ENCODE peak calls at places on chromosomes 6 and 20, in six cellular contexts. H, E, G, O, R and W are unnamed samples.

GRCh38 chr20:51608060-51608459 is 65.5 kb upstream of the NFATC2 start:
- DNase-seq in H (no peak), E (no peak), G (no peak), O (no peak), R (no peak), W (no peak)

GRCh38 chr6:4309540-4309939 is 174.2 kb upstream of the ECI2 start:
- DNase-seq in H (no peak), E (no peak), G (no peak), O (no peak), R (no peak), W (no peak)

GRCh38 chr20:57653910-57654309 is 33.7 kb upstream of the ZBP1 start:
- DNase-seq in H (no peak), E (no peak), G (peak; percentile 6), O (no peak), R (no peak), W (no peak)

GRCh38 chr20:32574296-32575226 is 10.6 kb downstream of the NOL4L start:
- DNase-seq in H (no peak), E (peak; percentile 72), G (no peak), O (no peak), R (no peak), W (peak; percentile 51)

GRCh38 chr20:32645134-32645533 is 28.6 kb downstream of the C20orf203 start:
- DNase-seq in H (no peak), E (no peak), G (peak; percentile 35), O (no peak), R (no peak), W (no peak)

GRCh38 chr6:125257351-125257750 is 44.4 kb downstream of the HDDC2 start:
- DNase-seq in H (no peak), E (no peak), G (no peak), O (no peak), R (no peak), W (no peak)

GRCh38 chr6:18204691-18205090 is 49.5 kb downstream of the KDM1B start:
- DNase-seq in H (no peak), E (no peak), G (no peak), O (no peak), R (no peak), W (no peak)

GRCh38 chr20:58701431-58702160 is 9.0 kb downstream of the NPEPL1 start:
- DNase-seq in H (no peak), E (no peak), G (peak; percentile 7), O (no peak), R (no peak), W (no peak)

GRCh38 chr6:138371452-138371711 is 6.3 kb upstream of the SMIM28 start:
- DNase-seq in H (no peak), E (no peak), G (no peak), O (no peak), R (no peak), W (no peak)

GRCh38 chr6:47130086-47130485 is 88.0 kb upstream of the ADGRF1 start:
- DNase-seq in H (no peak), E (no peak), G (no peak), O (no peak), R (no peak), W (no peak)

GRCh38 chr6:72702421-72702820 is 80.6 kb downstream of the KCNQ5 start:
- DNase-seq in H (no peak), E (no peak), G (no peak), O (no peak), R (no peak), W (no peak)

GRCh38 chr6:72709436-72709835 is 87.6 kb downstream of the KCNQ5 start:
- DNase-seq in H (no peak), E (peak; percentile 22), G (no peak), O (no peak), R (no peak), W (no peak)

GRCh38 chr6:72703093-72703492 is 81.2 kb downstream of the KCNQ5 start:
- DNase-seq in H (no peak), E (no peak), G (no peak), O (no peak), R (no peak), W (no peak)

GRCh38 chr6:72699142-72699541 is 77.3 kb downstream of the KCNQ5 start:
- DNase-seq in H (no peak), E (no peak), G (no peak), O (no peak), R (no peak), W (no peak)

DNA sequence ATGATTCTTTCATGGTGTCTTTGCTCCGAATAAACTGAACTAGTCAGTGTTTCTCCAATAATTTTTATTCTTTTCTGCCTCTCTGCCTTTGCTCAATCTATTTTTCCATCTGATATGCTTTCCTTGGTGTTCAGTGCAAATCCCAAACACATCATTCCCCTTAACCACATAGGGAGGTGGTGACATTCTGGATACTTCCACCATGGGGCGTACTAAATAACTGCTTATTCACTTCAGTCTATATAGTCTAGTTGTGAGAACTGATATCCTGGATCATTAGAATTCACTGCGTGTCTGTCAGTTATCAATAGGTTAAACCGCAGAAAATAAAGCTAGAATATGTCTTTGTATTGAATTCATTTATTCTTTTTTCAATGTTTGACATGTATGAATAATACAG is 83.1 kb downstream of the KCNQ5 start:
- DNase-seq in H (no peak), E (no peak), G (no peak), O (no peak), R (no peak), W (no peak)
- TF ChIP-seq CTCF in H (no peak), E (peak; percentile 45), G (no peak), O (no peak), R (peak; percentile 15), W (no peak)

DNA sequence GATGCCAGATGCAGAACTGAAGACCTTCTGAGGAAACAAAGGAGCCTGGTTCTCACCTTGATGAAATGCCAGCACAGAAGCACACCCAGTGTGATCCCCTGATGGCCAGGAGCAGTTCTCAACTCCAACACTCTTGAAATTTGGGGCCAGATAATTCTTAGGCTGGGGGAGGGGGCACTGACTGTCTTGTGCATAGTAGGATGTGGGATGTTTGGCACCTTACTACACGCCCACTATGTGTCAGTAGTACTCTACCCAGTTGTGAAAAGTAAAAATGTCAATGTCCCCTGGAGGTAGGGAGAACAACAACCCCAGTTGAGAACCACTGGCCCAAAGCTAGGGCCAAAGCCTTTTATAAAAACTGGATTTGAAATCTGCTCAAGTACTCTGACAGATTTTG is 398.3 kb upstream of the ARID1B start:
- DNase-seq in H (no peak), E (no peak), G (no peak), O (no peak), R (no peak), W (no peak)
- TF ChIP-seq CTCF in H (no peak), E (no peak), G (no peak), O (no peak), R (peak; percentile 40), W (no peak)

GRCh38 chr20:59938696-59939051 is 1.4 kb downstream of the PPP1R3D start:
- DNase-seq in H (no peak), E (peak; percentile 53), G (peak; percentile 65), O (no peak), R (no peak), W (no peak)

GRCh38 chr20:59939879-59940128 is 301 bp downstream of the PPP1R3D start:
- DNase-seq in H (peak; percentile 51), E (no peak), G (no peak), O (no peak), R (no peak), W (no peak)

GRCh38 chr20:59940956-59941294 is 736 bp downstream of the FAM217B start:
- DNase-seq in H (no peak), E (no peak), G (no peak), O (no peak), R (no peak), W (no peak)

GRCh38 chr20:59939052-59939878 is 840 bp downstream of the PPP1R3D start:
- DNase-seq in H (peak; percentile 33), E (no peak), G (peak; percentile 43), O (no peak), R (no peak), W (no peak)

DNA sequence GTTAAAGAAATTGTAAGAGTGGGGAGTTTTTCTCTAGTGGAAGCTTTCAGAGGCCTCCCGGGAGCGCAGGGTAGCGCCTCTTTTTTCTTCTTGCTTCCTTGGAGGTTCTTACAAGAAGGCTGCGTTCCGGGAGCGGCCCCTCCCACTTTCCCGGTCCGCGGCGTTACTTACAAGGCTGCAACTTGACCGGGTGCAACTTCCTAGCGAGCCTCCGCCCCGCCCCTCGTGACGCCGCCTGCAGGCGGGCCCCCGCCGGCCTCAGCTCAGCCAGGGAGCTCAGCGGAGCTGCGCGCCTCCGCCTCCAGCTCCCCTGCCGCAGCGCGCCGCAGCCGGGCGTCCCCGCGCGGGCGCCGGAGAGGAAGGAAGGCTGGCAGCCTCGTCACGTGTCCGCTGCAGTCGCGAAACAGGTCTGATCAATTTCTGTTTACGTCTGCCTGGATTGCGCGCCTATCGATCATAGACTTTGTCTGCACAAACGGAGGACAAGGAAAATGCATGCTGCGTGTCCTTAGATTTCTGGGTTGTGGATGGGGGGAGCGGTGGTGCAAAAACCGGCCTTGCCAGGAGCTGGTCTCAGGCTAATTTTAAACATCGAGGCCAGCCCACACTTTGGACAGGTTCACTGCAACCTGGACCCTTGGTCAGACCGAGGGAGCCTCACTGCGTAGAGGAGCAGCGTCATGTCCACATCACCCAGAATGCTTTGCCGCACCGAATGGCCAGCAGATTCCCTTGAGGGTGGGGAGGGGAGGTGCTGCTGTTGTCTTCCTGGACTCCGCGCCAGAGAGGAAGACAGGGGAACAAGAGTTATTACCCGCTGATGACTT is at the start of the genes FAM217B and PPP1R3D:
- DNase-seq in H (peak; percentile 99), E (peak; percentile 95), G (peak; percentile 96), O (peak; percentile 89), R (peak; percentile 90), W (peak; percentile 89)
- TF ChIP-seq CTCF in H (peak; percentile 28), E (peak; percentile 68), G (no peak), O (peak; percentile 29), R (no peak), W (no peak)

GRCh38 chr20:11234181-11234969 is 560.6 kb upstream of the JAG1 start:
- DNase-seq in H (no peak), E (no peak), G (no peak), O (no peak), R (no peak), W (peak; percentile 36)

GRCh38 chr20:11232249-11232648 is 558.5 kb upstream of the JAG1 start:
- DNase-seq in H (no peak), E (no peak), G (no peak), O (no peak), R (no peak), W (no peak)

GRCh38 chr20:11231742-11232141 is 557.9 kb upstream of the JAG1 start:
- DNase-seq in H (no peak), E (no peak), G (no peak), O (no peak), R (no peak), W (no peak)

GRCh38 chr20:11232896-11233295 is 559.1 kb upstream of the JAG1 start:
- DNase-seq in H (no peak), E (no peak), G (no peak), O (no peak), R (no peak), W (no peak)

DNA sequence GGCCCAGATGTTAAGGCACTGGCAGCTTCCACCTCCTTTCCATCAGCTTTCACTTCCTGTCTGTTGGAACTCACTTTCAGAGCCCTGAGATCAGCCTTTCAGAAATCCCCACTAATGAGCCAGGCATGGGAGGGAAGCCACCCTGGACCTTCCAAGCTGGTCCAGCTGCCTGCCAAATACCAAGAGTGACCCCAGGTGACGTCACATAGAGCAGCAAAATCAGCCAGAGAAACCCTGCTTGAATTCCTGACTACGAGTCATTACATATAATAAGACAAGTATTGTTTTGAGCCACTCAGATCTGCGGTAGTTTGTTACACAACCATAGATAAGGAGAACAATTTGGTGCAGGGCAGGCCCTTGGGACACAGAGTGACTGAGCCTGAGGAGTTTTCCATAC is 556.0 kb upstream of the JAG1 start:
- DNase-seq in H (no peak), E (peak; percentile 85), G (peak; percentile 39), O (no peak), R (no peak), W (peak; percentile 98)
- TF ChIP-seq CTCF in H (no peak), E (no peak), G (no peak), O (no peak), R (no peak), W (no peak)